ENCODE peak calls at places on chromosomes 5 and 9, in eight cellular contexts. K, X, I, B, J, W, N and E are unnamed samples. For H3K4me1, the result is how much of the 10 kb centered on the place peaks cover.

GRCh38 chr9:75239176-75239575 is 150.9 kb downstream of the OSTF1 start:
- DNase-seq in B (no peak), N (no peak), K (no peak), X (no peak), J (peak), W (no peak), I (peak), E (no peak)

GRCh38 chr5:172322028-172322965 is 38.7 kb upstream of the UBTD2 start:
- DNase-seq in X (no peak), I (no peak), B (no peak), N (no peak), J (no peak), K (no peak), W (no peak), E (no peak)

GRCh38 chr5:116176124-116176523 is 91.3 kb downstream of the COMMD10 start:
- DNase-seq in X (no peak), W (no peak), I (no peak), K (no peak), B (no peak), N (peak), J (no peak), E (no peak)

GRCh38 chr5:69334793-69335268 is 2.2 kb upstream of the CCDC125 start:
- DNase-seq in N (peak), B (peak), K (peak), I (peak), W (peak), J (peak), X (peak), E (peak)

GRCh38 chr9:70873506-70873905 is 247.9 kb downstream of the TRPM3 start:
- DNase-seq in J (no peak), I (no peak), N (no peak), B (no peak), W (no peak), X (no peak), K (no peak), E (no peak)

GRCh38 chr5:72355706-72356299 is 35.6 kb downstream of the PTCD2 start:
- DNase-seq in B (no peak), X (no peak), I (peak), J (no peak), N (no peak), K (no peak), W (no peak), E (peak)

GRCh38 chr9:13171261-13171660 is 108.2 kb downstream of the MPDZ start:
- DNase-seq in I (no peak), N (no peak), X (no peak), B (no peak), J (no peak), K (no peak), W (no peak), E (no peak)

GRCh38 chr5:180097926-180098325 is 26.4 kb upstream of the RNF130 start:
- DNase-seq in B (no peak), K (no peak), I (no peak), J (no peak), W (peak), N (no peak), X (no peak), E (no peak)

GRCh38 chr5:36443941-36444340 is 142.2 kb upstream of the RANBP3L start:
- DNase-seq in J (no peak), I (no peak), K (no peak), N (no peak), X (no peak), B (no peak), W (no peak), E (no peak)

GRCh38 chr9:26856413-26857032 is 36.1 kb downstream of the CAAP1 start:
- DNase-seq in W (no peak), B (no peak), X (no peak), J (no peak), N (peak), K (no peak), I (peak), E (no peak)

GRCh38 chr5:50593681-50594080 is 72.8 kb upstream of the PARP8 start:
- DNase-seq in B (peak), K (no peak), J (no peak), N (no peak), X (no peak), I (no peak), W (no peak), E (no peak)

GRCh38 chr5:58787982-58788381 is 205.1 kb downstream of the RAB3C start:
- DNase-seq in W (no peak), J (no peak), X (no peak), N (no peak), I (no peak), K (no peak), B (no peak), E (no peak)

GRCh38 chr5:39420482-39421145 is 4.2 kb downstream of the DAB2 start:
- DNase-seq in I (no peak), K (peak), N (no peak), B (no peak), J (no peak), W (peak), X (no peak), E (peak)

GRCh38 chr9:123772374-123772773 is 157.6 kb downstream of the DENND1A start:
- DNase-seq in N (no peak), I (no peak), J (no peak), K (no peak), B (no peak), X (no peak), W (no peak), E (no peak)

GRCh38 chr5:8458038-8458383 is 589.1 kb downstream of the MTRR start:
- DNase-seq in J (no peak), K (peak), B (no peak), N (no peak), W (no peak), X (no peak), I (no peak), E (no peak)

GRCh38 chr9:101569736-101570501 is 24.9 kb downstream of the PPP3R2 start:
- DNase-seq in B (no peak), N (no peak), W (no peak), K (no peak), X (no peak), J (no peak), I (no peak), E (no peak)

GRCh38 chr9:86614871-86615849 is 260.9 kb upstream of the TUT7 start:
- DNase-seq in N (no peak), X (no peak), B (no peak), W (no peak), K (no peak), J (no peak), I (peak), E (no peak)

GRCh38 chr5:148792649-148793048 is 33.8 kb upstream of the ADRB2 start:
- DNase-seq in J (no peak), I (no peak), N (no peak), W (no peak), K (no peak), X (no peak), B (no peak), E (no peak)

GRCh38 chr5:9282211-9282610 is 263.7 kb downstream of the SEMA5A start:
- DNase-seq in B (no peak), W (no peak), X (no peak), K (no peak), I (no peak), J (no peak), N (no peak), E (no peak)

GRCh38 chr5:173297813-173298212 is 30.4 kb downstream of the STC2 start:
- DNase-seq in B (no peak), I (no peak), N (no peak), J (no peak), X (no peak), W (peak), K (peak), E (no peak)

GRCh38 chr5:52999357-52999949 is 10.3 kb downstream of the ITGA2 start:
- DNase-seq in I (peak), B (no peak), N (no peak), W (no peak), X (no peak), J (no peak), K (no peak), E (no peak)

GRCh38 chr5:72599519-72600400 is 92.5 kb upstream of the ZNF366 start:
- DNase-seq in K (no peak), J (no peak), W (no peak), X (no peak), I (peak), N (no peak), B (no peak), E (no peak)

GRCh38 chr9:16673171-16673570 is 197.3 kb downstream of the BNC2 start:
- DNase-seq in W (no peak), K (no peak), N (no peak), B (no peak), X (no peak), I (no peak), J (no peak), E (no peak)

GRCh38 chr9:130539473-130540223 is 39.7 kb upstream of the FUBP3 start:
- DNase-seq in N (peak), J (no peak), I (peak), X (no peak), K (no peak), B (no peak), W (no peak), E (no peak)

GRCh38 chr5:36685631-36686147 is 79.3 kb downstream of the SLC1A3 start:
- DNase-seq in B (no peak), K (no peak), X (no peak), N (no peak), J (no peak), W (no peak), I (no peak), E (no peak)

GRCh38 chr5:149114403-149115312 is 26.6 kb upstream of the ABLIM3 start:
- DNase-seq in K (no peak), I (peak), N (peak), W (no peak), X (no peak), B (peak), J (no peak), E (peak)

GRCh38 chr5:88660947-88661869 is 221.8 kb downstream of the MEF2C start:
- DNase-seq in J (peak), N (peak), W (peak), B (no peak), X (no peak), I (peak), K (peak), E (no peak)

GRCh38 chr5:14008819-14009311 is 64.4 kb upstream of the DNAH5 start:
- DNase-seq in B (no peak), K (no peak), I (peak), J (peak), N (no peak), X (no peak), W (peak), E (no peak)

GRCh38 chr9:131405858-131406566 is 12.1 kb downstream of the PRRC2B start:
- DNase-seq in W (no peak), N (no peak), I (no peak), J (no peak), B (no peak), X (no peak), K (no peak), E (no peak)

GRCh38 chr5:145697251-145698016 is 137.7 kb downstream of the PRELID2 start:
- DNase-seq in J (no peak), X (no peak), I (peak), N (peak), W (no peak), B (no peak), K (no peak), E (no peak)

GRCh38 chr9:127255692-127256091 is 8.9 kb upstream of the GARNL3 start:
- DNase-seq in W (no peak), J (no peak), K (no peak), X (no peak), I (no peak), B (no peak), N (no peak), E (no peak)

GRCh38 chr9:116193636-116194035 is 40.0 kb downstream of the PAPPA start:
- DNase-seq in N (no peak), W (no peak), K (no peak), B (no peak), I (no peak), X (no peak), J (no peak), E (no peak)

GRCh38 chr9:12774861-12775367 is at the start of gene LURAP1L:
- DNase-seq in K (no peak), I (peak), W (no peak), N (peak), X (no peak), B (no peak), J (no peak), E (peak)

GRCh38 chr5:17120209-17120608 is 97.2 kb upstream of the BASP1 start:
- DNase-seq in W (no peak), B (no peak), N (no peak), K (no peak), X (no peak), I (no peak), J (no peak), E (no peak)

GRCh38 chr9:21316860-21317259 is 11.7 kb upstream of the IFNA5 start:
- DNase-seq in W (no peak), X (no peak), K (no peak), N (no peak), B (no peak), J (no peak), I (peak), E (no peak)

GRCh38 chr9:36317766-36318165 is 59.5 kb upstream of the GNE start:
- DNase-seq in K (no peak), J (no peak), W (peak), B (no peak), X (no peak), I (peak), N (no peak), E (no peak)

GRCh38 chr5:125140855-125141254 is 394.4 kb upstream of the ZNF608 start:
- DNase-seq in N (no peak), I (peak), W (no peak), B (no peak), K (no peak), X (no peak), J (no peak), E (no peak)

GRCh38 chr9:107288701-107289100 is 5.6 kb downstream of the RAD23B start:
- DNase-seq in W (no peak), J (no peak), K (no peak), B (no peak), N (no peak), X (no peak), I (no peak), E (no peak)

GRCh38 chr9:107283621-107284616 is 840 bp downstream of the RAD23B start:
- DNase-seq in X (peak), W (peak), B (peak), K (peak), N (peak), I (peak), J (peak), E (peak)

GRCh38 chr9:107284636-107285035 is 1.6 kb downstream of the RAD23B start:
- DNase-seq in J (no peak), K (no peak), W (no peak), N (no peak), B (no peak), I (no peak), X (no peak), E (no peak)

GRCh38 chr9:107285292-107285691 is 2.2 kb downstream of the RAD23B start:
- DNase-seq in X (no peak), N (no peak), I (no peak), K (no peak), J (no peak), B (no peak), W (no peak), E (no peak)

GRCh38 chr9:107286057-107286456 is 3.0 kb downstream of the RAD23B start:
- DNase-seq in K (no peak), J (no peak), B (no peak), W (no peak), I (peak), N (no peak), X (no peak), E (no peak)
- H3K27ac ChIP-seq in K (no peak), J (peak), B (no peak), W (no peak), I (no peak), N (no peak), X (no peak), E (no peak)

GRCh38 chr9:109963079-109963478 is 183.1 kb downstream of the PALM2AKAP2 start:
- DNase-seq in X (no peak), N (no peak), B (no peak), K (no peak), J (no peak), I (no peak), W (no peak), E (no peak)

GRCh38 chr9:109956811-109957440 is 176.9 kb downstream of the PALM2AKAP2 start:
- DNase-seq in K (no peak), W (no peak), J (no peak), I (no peak), N (no peak), X (no peak), B (no peak), E (no peak)

GRCh38 chr9:109966643-109967368 is 186.8 kb downstream of the PALM2AKAP2 start:
- DNase-seq in X (no peak), I (no peak), J (no peak), B (no peak), N (no peak), K (no peak), W (no peak), E (no peak)

GRCh38 chr9:109961579-109961978 is 181.6 kb downstream of the PALM2AKAP2 start:
- DNase-seq in J (no peak), K (no peak), X (no peak), W (no peak), B (no peak), N (no peak), I (no peak), E (no peak)

GRCh38 chr9:109962215-109962614 is 182.2 kb downstream of the PALM2AKAP2 start:
- DNase-seq in W (no peak), B (no peak), J (no peak), X (no peak), N (no peak), K (no peak), I (no peak), E (no peak)
- H3K4me1 ChIP-seq in W (under half), B (under half), J (under half), X (under half), N (under half), K (under half), I (under half), E (under half)

DNA sequence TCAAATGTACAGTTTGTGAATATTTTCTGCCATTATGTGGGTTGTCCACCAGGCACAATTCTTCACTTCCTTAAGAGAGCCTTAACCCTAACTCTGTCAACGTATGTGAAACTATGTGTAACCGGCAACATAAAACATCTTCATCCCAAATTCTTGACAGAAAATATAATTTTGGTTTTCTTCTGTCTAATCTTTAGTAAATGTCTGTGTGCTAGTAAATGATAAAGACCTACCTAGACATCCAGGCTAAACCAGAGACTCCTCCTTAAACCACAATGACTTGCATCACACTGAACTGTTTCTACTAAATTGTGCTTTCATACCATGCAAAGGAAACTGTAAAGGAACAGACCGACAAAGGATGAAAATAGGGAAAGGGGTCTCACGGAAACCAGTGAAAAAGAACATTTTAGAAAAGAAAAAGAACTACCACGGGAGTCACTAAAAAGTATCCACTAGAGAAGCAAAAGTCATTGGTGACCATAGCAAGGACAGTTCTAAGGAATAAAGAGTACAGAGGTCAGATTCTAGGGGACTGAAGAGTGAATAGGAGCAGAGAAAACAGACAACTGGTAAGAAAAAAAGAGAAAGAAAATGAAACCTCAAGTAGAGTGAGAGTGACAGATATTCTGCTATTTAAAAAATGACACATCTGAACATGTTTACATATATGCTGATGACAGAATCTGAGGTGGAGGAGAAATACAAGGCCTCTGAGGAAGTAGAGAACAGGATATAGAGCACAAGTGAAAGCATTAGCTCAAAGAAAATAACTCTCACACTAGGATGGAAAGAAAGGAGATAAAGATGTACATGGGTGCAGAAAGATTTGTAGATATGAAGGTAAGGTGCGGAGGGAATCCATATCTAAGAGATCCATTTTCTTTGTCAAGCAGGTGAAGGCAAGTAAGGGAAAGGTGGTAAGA is 49.4 kb downstream of the FNIP1 start:
- DNase-seq in K (no peak), X (no peak), W (no peak), J (no peak), N (no peak), I (no peak), B (no peak), E (no peak)
- H3K27ac ChIP-seq in K (no peak), X (no peak), W (no peak), J (no peak), N (no peak), I (no peak), B (peak), E (no peak)

GRCh38 chr9:109411818-109412352 is 86.2 kb downstream of the PTPN3 start:
- DNase-seq in I (peak), B (no peak), N (no peak), K (no peak), W (no peak), J (no peak), X (no peak), E (no peak)
- H3K4me1 ChIP-seq in I (under half), B (under half), N (under half), K (under half), W (under half), J (under half), X (under half), E (under half)

GRCh38 chr9:89523948-89524347 is 26.0 kb upstream of the SEMA4D start:
- DNase-seq in B (peak), W (no peak), X (peak), N (no peak), K (no peak), J (no peak), I (no peak), E (peak)
- H3K27ac ChIP-seq in B (peak), W (no peak), X (peak), N (no peak), K (no peak), J (peak), I (no peak), E (no peak)

GRCh38 chr9:133143639-133144141 is 20.0 kb downstream of the GBGT1 start:
- DNase-seq in W (peak), N (no peak), B (no peak), I (no peak), X (no peak), K (no peak), J (no peak), E (no peak)
- H3K4me1 ChIP-seq in W (under half), N (under half), B (half or more), I (under half), X (half or more), K (under half), J (under half), E (under half)

GRCh38 chr5:177307544-177308363 is 3.9 kb downstream of the MXD3 start:
- DNase-seq in I (no peak), B (no peak), W (peak), K (peak), N (no peak), J (no peak), X (no peak), E (peak)
- H3K27ac ChIP-seq in I (no peak), B (no peak), W (no peak), K (no peak), N (no peak), J (peak), X (no peak), E (no peak)

GRCh38 chr9:33101104-33101951 is 24.9 kb upstream of the SMU1 start:
- DNase-seq in J (no peak), B (no peak), I (peak), N (no peak), K (no peak), X (no peak), W (no peak), E (no peak)
- H3K4me1 ChIP-seq in J (under half), B (under half), I (under half), N (under half), K (under half), X (under half), W (under half), E (under half)

GRCh38 chr9:134402182-134402581 is 75.9 kb downstream of the RXRA start:
- DNase-seq in X (no peak), W (no peak), I (no peak), K (no peak), B (no peak), N (no peak), J (no peak), E (no peak)
- H3K27ac ChIP-seq in X (no peak), W (no peak), I (no peak), K (no peak), B (no peak), N (no peak), J (no peak), E (peak)

DNA sequence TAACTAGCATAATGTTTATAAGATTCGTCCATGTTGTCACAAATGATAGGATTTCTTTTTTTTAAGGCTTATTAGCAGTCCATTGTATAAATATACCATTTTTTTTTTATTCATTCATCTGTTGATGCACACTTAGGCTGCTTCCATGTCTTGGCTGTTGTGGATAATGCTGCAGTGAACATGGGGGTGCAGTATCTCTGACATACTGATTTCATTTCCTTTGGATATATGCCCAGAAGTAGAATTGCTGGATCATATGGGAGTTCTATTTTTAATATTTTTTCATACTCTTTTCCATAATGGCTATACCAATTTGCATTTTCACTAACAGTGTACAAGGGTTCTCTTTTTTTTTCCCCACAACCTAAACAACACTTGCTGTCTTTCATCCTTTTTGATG is 48.7 kb downstream of the KIAA1958 start:
- DNase-seq in N (no peak), W (no peak), J (no peak), B (no peak), K (no peak), X (no peak), I (no peak), E (no peak)
- H3K4me1 ChIP-seq in N (under half), W (under half), J (under half), B (under half), K (under half), X (under half), I (under half), E (under half)